ENCODE peak calls at places on chromosomes 12 and 14, in six cellular contexts. U is fibroblast of villous mesenchyme, X is mesothelial cell of epicardium, V is endothelial cell, P is upper lobe of right lung, N is fibroblast of mammary gland. Q is an unnamed sample.

GRCh38 chr12:72074956-72075355 is 136.3 kb downstream of the TPH2 start:
- DNase-seq in U (no peak), X (no peak), V (no peak), P (no peak), N (no peak), Q (no peak)

GRCh38 chr12:10331642-10332239 is 24.1 kb downstream of the KLRD1 start:
- DNase-seq in U (peak), X (no peak), V (peak), P (no peak), N (peak), Q (no peak)

GRCh38 chr12:65537978-65538377 is 259.5 kb downstream of the MSRB3 start:
- DNase-seq in U (no peak), X (no peak), V (no peak), P (no peak), N (peak), Q (no peak)

GRCh38 chr14:22155582-22155981 is 433.4 kb downstream of the DAD1 start:
- DNase-seq in U (no peak), X (no peak), V (no peak), P (no peak), N (no peak), Q (no peak)

GRCh38 chr12:41096797-41097196 is 91.3 kb upstream of the PDZRN4 start:
- DNase-seq in U (no peak), X (no peak), V (no peak), P (no peak), N (peak), Q (no peak)

GRCh38 chr12:94172973-94173372 is 24.6 kb downstream of the PLXNC1 start:
- DNase-seq in U (peak), X (no peak), V (no peak), P (no peak), N (peak), Q (no peak)

GRCh38 chr12:67701121-67701520 is 52.6 kb downstream of the DYRK2 start:
- DNase-seq in U (no peak), X (no peak), V (no peak), P (no peak), N (peak), Q (no peak)

GRCh38 chr14:72906879-72907278 is 13.0 kb upstream of the DPF3 start:
- DNase-seq in U (no peak), X (no peak), V (no peak), P (no peak), N (no peak), Q (no peak)

GRCh38 chr12:67449591-67450052 is 180.5 kb downstream of the CAND1 start:
- DNase-seq in U (no peak), X (no peak), V (no peak), P (no peak), N (no peak), Q (no peak)

GRCh38 chr14:96631621-96632362 is 129.6 kb downstream of the PAPOLA start:
- DNase-seq in U (no peak), X (no peak), V (no peak), P (no peak), N (no peak), Q (peak)

GRCh38 chr12:72271741-72272661 is at the start of gene TRHDE:
- DNase-seq in U (peak), X (peak), V (peak), P (peak), N (peak), Q (peak)

GRCh38 chr14:61504841-61505340 is 183.5 kb downstream of the PRKCH start:
- DNase-seq in U (no peak), X (no peak), V (no peak), P (no peak), N (no peak), Q (no peak)

GRCh38 chr12:26939192-26939832 is 1.0 kb downstream of the FGFR1OP2 start:
- DNase-seq in U (no peak), X (no peak), V (no peak), P (no peak), N (peak), Q (no peak)

GRCh38 chr12:129788506-129788905 is 115.3 kb downstream of the TMEM132D start:
- DNase-seq in U (no peak), X (no peak), V (no peak), P (no peak), N (no peak), Q (no peak)

GRCh38 chr12:129789921-129790320 is 113.9 kb downstream of the TMEM132D start:
- DNase-seq in U (no peak), X (no peak), V (no peak), P (no peak), N (no peak), Q (no peak)

GRCh38 chr12:129790930-129791329 is 112.9 kb downstream of the TMEM132D start:
- DNase-seq in U (no peak), X (no peak), V (no peak), P (no peak), N (no peak), Q (no peak)

GRCh38 chr12:129790331-129790730 is 113.5 kb downstream of the TMEM132D start:
- DNase-seq in U (no peak), X (no peak), V (no peak), P (no peak), N (no peak), Q (no peak)
- TF ChIP-seq CTCF in U (no peak), X (no peak), V (no peak), P (no peak), N (no peak), Q (no peak)

GRCh38 chr14:102503576-102504224 is 5.9 kb downstream of the ANKRD9 start:
- DNase-seq in U (no peak), X (no peak), V (no peak), P (no peak), N (no peak), Q (no peak)

GRCh38 chr14:102502571-102502970 is 7.0 kb downstream of the ANKRD9 start:
- DNase-seq in U (no peak), X (no peak), V (no peak), P (no peak), N (no peak), Q (no peak)

GRCh38 chr14:102500724-102501123 is 8.9 kb downstream of the ANKRD9 start:
- DNase-seq in U (no peak), X (no peak), V (no peak), P (no peak), N (no peak), Q (no peak)

GRCh38 chr14:102500190-102500661 is 9.3 kb downstream of the ANKRD9 start:
- DNase-seq in U (peak), X (no peak), V (no peak), P (peak), N (peak), Q (no peak)

GRCh38 chr14:102501751-102502315 is 7.7 kb downstream of the ANKRD9 start:
- DNase-seq in U (no peak), X (no peak), V (no peak), P (no peak), N (no peak), Q (no peak)
- TF ChIP-seq CTCF in U (no peak), X (no peak), V (no peak), P (no peak), N (no peak), Q (peak)

DNA sequence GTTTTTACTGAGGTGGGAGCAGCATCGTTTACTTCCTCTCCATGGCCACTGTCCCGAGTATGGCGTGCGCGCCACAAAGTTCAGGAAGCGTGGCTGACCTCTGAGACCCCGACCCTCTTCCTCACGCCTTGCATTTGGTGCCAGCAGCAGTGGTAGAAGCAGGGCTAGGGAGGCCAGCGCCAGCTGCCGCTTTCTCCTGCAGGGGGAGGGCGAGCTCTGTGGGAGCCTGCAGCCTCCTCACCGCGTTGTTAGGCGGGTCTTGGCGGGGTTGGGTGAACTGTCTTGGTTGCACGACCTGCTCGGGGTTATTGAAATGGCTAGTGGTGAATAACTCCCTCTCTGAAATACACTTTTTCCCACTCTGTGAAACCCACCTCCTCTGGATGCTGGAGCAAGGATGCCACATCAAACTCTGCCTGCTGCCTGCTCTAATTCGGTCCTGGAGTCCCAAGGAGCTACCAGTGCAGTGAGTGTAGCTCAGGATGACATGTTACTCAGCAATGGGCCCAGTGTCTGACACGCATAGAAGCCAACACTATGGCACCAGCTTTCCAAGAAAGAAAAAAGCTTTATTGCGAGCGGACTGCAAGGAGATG is 22.3 kb upstream of the TDRD9 start:
- DNase-seq in U (no peak), X (no peak), V (peak), P (no peak), N (no peak), Q (no peak)
- TF ChIP-seq CTCF in U (peak), X (no peak), V (peak), P (no peak), N (no peak), Q (peak)

GRCh38 chr12:111149299-111149698 is 219.6 kb downstream of the PHETA1 start:
- DNase-seq in U (no peak), X (no peak), V (no peak), P (no peak), N (no peak), Q (no peak)
- TF ChIP-seq CTCF in U (no peak), X (no peak), V (no peak), P (no peak), N (peak), Q (no peak)

GRCh38 chr14:75306917-75307699 is 28.5 kb downstream of the FOS start:
- DNase-seq in U (no peak), X (no peak), V (no peak), P (peak), N (peak), Q (no peak)
- TF ChIP-seq CTCF in U (peak), X (no peak), V (no peak), P (no peak), N (peak), Q (peak)

DNA sequence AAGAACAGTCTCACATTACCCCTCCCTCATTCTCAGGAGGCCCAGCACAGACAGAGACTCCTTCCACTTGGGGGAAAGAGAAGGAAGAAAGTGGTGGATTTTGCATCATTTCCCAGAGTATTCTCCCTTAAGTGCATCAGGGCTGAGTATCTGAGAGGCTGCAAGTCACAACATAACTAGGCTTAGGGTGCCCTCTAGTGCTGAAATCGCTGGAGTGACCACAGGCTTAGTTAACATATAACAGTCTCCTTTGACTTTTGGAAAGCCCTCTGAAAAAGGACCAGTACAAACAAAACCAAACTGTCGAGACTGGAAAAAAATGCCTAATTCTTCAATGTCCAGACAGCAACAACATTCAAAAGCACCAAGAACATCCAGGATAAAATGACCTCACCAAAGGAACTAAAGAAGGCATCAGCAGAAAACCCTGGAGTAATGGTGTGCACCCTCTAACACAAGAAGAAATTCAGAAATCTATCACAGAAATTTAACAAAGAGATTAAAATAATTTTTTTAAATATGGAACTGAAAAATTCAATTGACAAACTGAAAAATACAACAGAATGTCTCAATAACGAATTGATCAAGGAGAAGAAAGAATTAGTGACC is 412.3 kb downstream of the RPS29 start:
- DNase-seq in U (peak), X (no peak), V (peak), P (no peak), N (peak), Q (no peak)
- TF ChIP-seq CTCF in U (peak), X (no peak), V (peak), P (peak), N (peak), Q (peak)